ENCODE peak calls at places on chromosomes 16 and 17, in six cellular contexts. B, H, L, T, R and Z are unnamed samples.

GRCh38 chr17:17269926-17270773 is 10.9 kb downstream of the COPS3 start:
- DNase-seq in B (peak), R (no peak), L (peak), H (no peak), T (no peak), Z (peak)

GRCh38 chr17:60079401-60079861 is 710 bp upstream of the HEATR6 start:
- DNase-seq in R (peak), B (no peak), T (no peak), L (peak), H (no peak), Z (no peak)

GRCh38 chr17:68684860-68685493 is 83.8 kb upstream of the FAM20A start:
- DNase-seq in L (no peak), B (no peak), H (no peak), R (no peak), T (no peak), Z (no peak)

GRCh38 chr17:79651751-79652150 is 40.9 kb upstream of the RBFOX3 start:
- DNase-seq in H (no peak), L (no peak), R (no peak), T (no peak), B (peak), Z (peak)

GRCh38 chr16:68972720-68973119 is 129.4 kb downstream of the TANGO6 start:
- DNase-seq in T (no peak), B (peak), R (no peak), H (peak), L (peak), Z (peak)

GRCh38 chr16:79838860-79839259 is 238.3 kb upstream of the MAF start:
- DNase-seq in T (no peak), B (no peak), R (no peak), H (no peak), L (no peak), Z (no peak)

GRCh38 chr16:64933890-64934289 is 188.0 kb downstream of the CDH11 start:
- DNase-seq in T (no peak), B (no peak), L (no peak), R (no peak), H (peak), Z (no peak)

GRCh38 chr17:43464046-43464445 is 19.7 kb upstream of the DHX8 start:
- DNase-seq in B (no peak), L (no peak), T (no peak), R (no peak), H (no peak), Z (no peak)

GRCh38 chr16:35797811-35798210 is 2338.4 kb downstream of the TP53TG3F start:
- DNase-seq in B (no peak), H (no peak), R (no peak), T (no peak), L (no peak), Z (no peak)

GRCh38 chr17:16989953-16990860 is 18.3 kb upstream of the TNFRSF13B start:
- DNase-seq in R (no peak), T (no peak), H (peak), B (no peak), L (peak), Z (peak)

GRCh38 chr17:9522074-9522473 is 53.5 kb downstream of the STX8 start:
- DNase-seq in H (peak), R (peak), B (no peak), T (peak), L (peak), Z (no peak)

GRCh38 chr17:72004476-72005331 is 116.1 kb upstream of the SOX9 start:
- DNase-seq in B (no peak), H (no peak), T (no peak), L (no peak), R (no peak), Z (no peak)

GRCh38 chr16:27972500-27972899 is 91.0 kb downstream of the GSG1L start:
- DNase-seq in L (peak), T (peak), H (peak), B (peak), R (peak), Z (peak)

GRCh38 chr17:307741-308507 is 44.7 kb downstream of the RPH3AL start:
- DNase-seq in T (no peak), B (no peak), H (no peak), R (no peak), L (no peak), Z (no peak)

GRCh38 chr16:55482056-55482455 is 3.1 kb downstream of the MMP2 start:
- DNase-seq in B (no peak), R (no peak), T (no peak), H (peak), L (no peak), Z (no peak)

GRCh38 chr16:48623304-48624016 is 13.5 kb upstream of the N4BP1 start:
- DNase-seq in T (peak), L (peak), H (peak), R (peak), B (peak), Z (peak)

GRCh38 chr16:11557811-11558210 is 28.9 kb downstream of the LITAF start:
- DNase-seq in T (no peak), B (no peak), R (no peak), H (no peak), L (no peak), Z (no peak)

GRCh38 chr17:41975099-41976083 is 8.8 kb downstream of the CNP start:
- DNase-seq in R (no peak), L (no peak), B (no peak), H (peak), T (no peak), Z (no peak)

GRCh38 chr16:86219655-86220445 is 290.5 kb upstream of the FOXF1 start:
- DNase-seq in H (peak), L (peak), R (no peak), B (no peak), T (no peak), Z (no peak)

GRCh38 chr17:55202906-55203305 is 61.9 kb upstream of the HLF start:
- DNase-seq in H (no peak), L (no peak), R (no peak), B (no peak), T (no peak), Z (no peak)

GRCh38 chr16:78503501-78504110 is 404.2 kb downstream of the WWOX start:
- DNase-seq in T (peak), B (no peak), R (peak), H (peak), L (peak), Z (no peak)

GRCh38 chr17:41894791-41895331 is 23.9 kb downstream of the ACLY start:
- DNase-seq in B (no peak), L (peak), H (peak), T (no peak), R (peak), Z (no peak)

GRCh38 chr17:17663160-17664072 is 17.8 kb upstream of the RAI1 start:
- DNase-seq in T (peak), R (peak), B (peak), H (peak), L (peak), Z (peak)

GRCh38 chr17:75476274-75476673 is 19.8 kb downstream of the TMEM94 start:
- DNase-seq in B (no peak), T (no peak), L (peak), R (no peak), H (peak), Z (no peak)

GRCh38 chr16:81604960-81605383 is 160.4 kb downstream of the CMIP start:
- DNase-seq in B (no peak), L (peak), T (no peak), H (peak), R (peak), Z (no peak)

GRCh38 chr16:75193265-75193650 is 13.7 kb downstream of the CTRB2 start:
- DNase-seq in B (no peak), T (no peak), H (no peak), L (no peak), R (no peak), Z (no peak)

GRCh38 chr17:74862108-74862901 is 2.6 kb upstream of the GRIN2C start:
- DNase-seq in B (peak), R (peak), H (peak), L (peak), T (peak), Z (peak)

GRCh38 chr17:2563543-2563942 is 29.9 kb upstream of the PAFAH1B1 start:
- DNase-seq in H (no peak), T (no peak), B (no peak), L (no peak), R (no peak), Z (no peak)

GRCh38 chr17:2564876-2565275 is 28.6 kb upstream of the PAFAH1B1 start:
- DNase-seq in H (no peak), L (no peak), B (no peak), R (peak), T (no peak), Z (no peak)

GRCh38 chr17:2563061-2563460 is 30.4 kb upstream of the PAFAH1B1 start:
- DNase-seq in R (no peak), B (no peak), H (no peak), T (no peak), L (no peak), Z (no peak)

GRCh38 chr17:2560658-2561057 is 32.8 kb upstream of the PAFAH1B1 start:
- DNase-seq in T (no peak), B (no peak), R (peak), L (no peak), H (no peak), Z (no peak)

DNA sequence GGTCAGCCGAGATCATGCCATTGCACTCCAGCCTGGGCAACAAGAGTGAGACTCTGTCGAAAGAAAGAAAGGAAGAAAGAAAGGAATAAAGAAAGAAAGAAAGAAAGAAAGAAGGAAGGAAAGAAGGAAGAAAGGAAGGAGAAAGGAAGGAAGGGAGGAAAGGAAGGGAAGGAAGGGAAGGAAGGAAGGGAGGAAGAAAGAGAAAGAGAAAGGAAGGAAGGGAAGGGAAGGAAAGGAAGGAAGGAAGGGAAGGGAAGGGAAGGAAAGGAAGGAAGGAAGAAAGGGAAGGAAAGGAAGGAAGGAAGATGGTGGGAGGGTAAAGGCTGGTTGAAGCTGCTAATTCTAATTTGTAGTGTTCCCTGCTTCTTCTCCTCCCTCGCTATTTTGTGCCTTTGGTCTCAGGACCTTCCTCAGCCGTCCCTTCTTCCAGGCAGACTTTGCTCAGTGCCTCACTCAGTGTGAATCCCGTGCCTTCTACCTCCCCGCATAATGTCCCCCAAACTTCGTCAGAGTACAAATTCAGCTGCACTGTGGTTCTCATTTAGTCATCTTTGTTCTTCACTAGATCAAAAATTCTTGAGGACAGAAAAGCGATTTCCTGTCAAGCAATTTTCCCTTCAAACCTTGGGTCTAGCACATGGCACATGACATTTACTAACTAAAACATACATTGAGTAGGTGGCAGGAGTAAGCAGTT is 31.1 kb upstream of the PAFAH1B1 start:
- DNase-seq in R (no peak), L (no peak), T (no peak), B (no peak), H (no peak), Z (no peak)
- H3K14ac ChIP-seq in R (no peak), L (no peak), T (no peak), B (no peak), H (no peak), Z (no peak)

GRCh38 chr17:38892083-38892482 is 22.2 kb downstream of the LASP1 start:
- DNase-seq in B (no peak), R (no peak), H (no peak), L (no peak), T (no peak), Z (peak)
- H4K91ac ChIP-seq in B (no peak), R (no peak), H (no peak), L (no peak), T (no peak), Z (no peak)

DNA sequence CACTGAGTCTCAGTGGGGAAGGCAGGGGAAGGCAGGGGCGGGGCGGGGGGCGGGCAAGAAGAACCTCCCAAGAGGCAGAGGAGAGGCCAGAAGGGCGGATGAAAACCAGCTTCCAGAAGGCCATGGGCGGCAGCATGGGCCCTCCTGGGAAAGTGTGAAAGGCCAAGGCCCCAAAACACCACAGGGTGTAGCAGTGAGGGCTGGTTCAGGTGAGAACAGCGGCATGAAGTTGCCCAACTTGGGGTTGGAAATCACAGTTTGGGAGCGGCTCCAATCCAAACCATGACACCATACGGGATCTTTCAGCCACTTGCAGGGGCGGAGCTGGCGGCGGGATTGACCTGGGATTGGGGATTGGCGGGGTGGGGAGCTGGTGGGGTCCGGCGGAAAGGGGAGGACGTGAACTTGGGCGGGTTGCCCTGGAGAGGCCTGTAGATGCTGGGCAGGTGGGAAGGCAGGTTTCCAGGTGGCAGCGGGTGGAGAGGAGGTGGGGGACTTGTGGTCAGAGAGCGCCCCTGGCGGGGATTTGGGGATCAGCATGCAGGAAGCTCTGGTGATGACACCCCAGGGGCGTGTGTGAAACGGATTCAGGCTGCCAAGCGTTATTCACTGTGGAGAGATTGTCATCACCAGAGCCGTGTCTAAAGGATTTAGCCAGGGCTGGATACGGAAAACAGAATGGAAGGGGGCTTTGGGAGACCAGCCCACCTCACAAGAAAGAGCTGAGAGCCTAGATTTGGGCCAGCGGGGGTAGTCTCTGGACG is 80.9 kb downstream of the ARHGAP23 start:
- DNase-seq in L (peak), T (peak), R (peak), H (peak), B (peak), Z (peak)
- H3K14ac ChIP-seq in L (no peak), T (no peak), R (no peak), H (no peak), B (no peak), Z (peak)

DNA sequence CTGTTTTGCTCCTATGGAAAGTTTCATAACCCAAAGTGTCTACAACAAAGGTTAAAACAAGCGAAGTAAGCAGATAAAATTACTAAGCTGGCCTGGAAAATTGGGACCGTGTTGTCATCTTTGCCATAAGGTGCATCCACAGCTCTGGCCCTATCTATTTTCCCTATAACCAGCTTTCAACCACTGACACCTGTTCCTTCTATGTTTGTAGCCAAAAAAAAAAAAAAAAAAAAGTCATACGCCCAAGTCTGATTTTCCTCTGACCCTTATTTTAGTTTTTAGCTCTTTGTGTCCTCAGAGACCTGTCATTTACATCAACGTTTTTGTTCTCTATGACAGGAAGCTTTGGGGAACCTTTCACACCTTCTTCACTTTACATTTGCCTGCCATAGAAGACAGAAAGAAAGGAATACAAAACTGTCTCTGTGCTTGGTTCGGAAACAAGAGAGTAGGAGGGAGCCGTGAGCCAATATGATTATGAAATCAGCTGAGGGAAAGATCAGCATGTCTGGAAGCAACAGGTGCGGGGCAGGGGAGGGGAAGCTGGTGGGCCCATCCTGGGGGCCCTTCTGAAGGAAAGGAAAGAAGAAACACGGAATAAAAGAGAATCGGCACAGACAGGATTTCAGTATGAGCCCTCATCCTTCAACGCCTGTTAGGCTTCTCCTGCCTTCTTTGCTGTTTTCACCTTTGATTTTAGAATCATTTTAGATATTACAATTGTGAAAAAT is 8.5 kb downstream of the HS3ST3A1 start:
- DNase-seq in T (no peak), H (no peak), B (no peak), L (no peak), R (no peak), Z (no peak)
- H4K91ac ChIP-seq in T (no peak), H (peak), B (no peak), L (no peak), R (no peak), Z (no peak)

DNA sequence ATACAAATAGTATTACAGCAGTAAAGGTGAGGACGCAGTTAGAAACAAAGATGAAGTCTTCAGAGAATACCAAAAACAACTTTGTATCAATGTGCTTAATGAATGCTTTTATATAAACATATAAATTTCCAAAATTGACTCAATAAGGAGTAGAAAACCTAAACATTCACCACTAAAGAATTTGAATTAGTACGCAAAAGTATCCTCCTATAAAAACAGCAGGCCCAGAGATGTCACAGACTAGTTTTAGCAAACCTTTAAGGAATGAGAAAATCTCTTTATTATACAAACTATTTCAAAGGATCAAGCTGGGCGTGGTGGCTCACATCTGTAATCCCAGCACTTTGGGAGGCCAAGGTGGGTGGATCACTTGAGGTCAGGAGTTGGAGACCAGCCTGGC is 86.2 kb downstream of the OR1D5 start:
- DNase-seq in R (no peak), B (no peak), L (no peak), H (peak), T (no peak), Z (no peak)
- H3K14ac ChIP-seq in R (no peak), B (no peak), L (no peak), H (no peak), T (no peak), Z (no peak)

DNA sequence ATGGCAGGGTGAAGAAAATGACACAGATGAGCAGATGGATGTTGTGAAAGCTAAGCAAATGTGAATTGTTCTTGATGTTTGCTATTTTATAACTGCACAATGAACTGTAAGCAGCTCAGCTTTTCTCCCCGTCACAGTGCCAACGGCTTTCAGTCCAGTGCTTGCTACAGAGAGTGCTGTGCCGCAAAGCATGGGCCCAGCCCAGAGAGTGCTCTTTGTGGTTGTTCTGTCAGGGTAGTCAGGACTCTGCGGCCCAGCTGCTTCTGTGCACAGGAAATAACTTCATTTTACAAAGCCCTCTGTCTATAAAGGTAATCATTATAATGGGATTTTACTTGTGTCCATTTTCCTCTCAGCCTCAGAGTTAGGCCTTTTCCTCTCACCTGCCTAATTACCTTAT is 39.1 kb downstream of the CDRT15 start:
- DNase-seq in R (no peak), T (no peak), L (no peak), H (no peak), B (no peak), Z (no peak)
- H4K91ac ChIP-seq in R (no peak), T (no peak), L (no peak), H (no peak), B (no peak), Z (no peak)